ENCODE peak calls at places on chromosomes 12 and 14, in six cellular contexts. Z, V, D, F, H and M are unnamed samples.

GRCh38 chr12:10190558-10191388 is 11.9 kb downstream of the TMEM52B start:
- DNase-seq in Z (no peak), V (peak; percentile 57), D (peak; percentile 58), F (peak; percentile 51), H (peak; percentile 48), M (peak; percentile 21)

GRCh38 chr14:28571636-28572035 is 195.0 kb upstream of the FOXG1 start:
- DNase-seq in Z (no peak), V (peak; percentile 59), D (no peak), F (no peak), H (no peak), M (no peak)

GRCh38 chr14:32201196-32201815 is 539 bp upstream of the RNU6-7 start:
- DNase-seq in Z (peak; percentile 51), V (peak; percentile 66), D (peak; percentile 85), F (peak; percentile 86), H (peak; percentile 97), M (peak; percentile 65)

GRCh38 chr14:36952702-36953101 is 219.7 kb downstream of the SLC25A21 start:
- DNase-seq in Z (no peak), V (peak; percentile 84), D (no peak), F (no peak), H (no peak), M (no peak)

GRCh38 chr12:94806617-94807016 is 156.3 kb upstream of the TMCC3 start:
- DNase-seq in Z (no peak), V (no peak), D (no peak), F (no peak), H (no peak), M (no peak)

GRCh38 chr14:50007123-50007903 is 109.1 kb downstream of the VCPKMT start:
- DNase-seq in Z (no peak), V (no peak), D (no peak), F (no peak), H (no peak), M (no peak)

GRCh38 chr12:109693653-109694224 is 19.9 kb upstream of the FAM222A start:
- DNase-seq in Z (no peak), V (no peak), D (no peak), F (no peak), H (no peak), M (no peak)

GRCh38 chr12:51188359-51189051 is 15.6 kb upstream of the TFCP2 start:
- DNase-seq in Z (no peak), V (no peak), D (no peak), F (no peak), H (no peak), M (no peak)

GRCh38 chr12:122641976-122642375 is 61.2 kb downstream of the HCAR2 start:
- DNase-seq in Z (no peak), V (peak; percentile 15), D (no peak), F (no peak), H (no peak), M (no peak)

GRCh38 chr14:24578558-24578957 is 2.5 kb upstream of the CTSG start:
- DNase-seq in Z (no peak), V (no peak), D (no peak), F (no peak), H (no peak), M (no peak)

GRCh38 chr14:53109028-53109687 is 44.0 kb downstream of the DDHD1 start:
- DNase-seq in Z (peak; percentile 13), V (no peak), D (no peak), F (peak; percentile 50), H (no peak), M (no peak)

GRCh38 chr14:100393362-100393761 is 70.2 kb downstream of the SLC25A47 start:
- DNase-seq in Z (no peak), V (no peak), D (no peak), F (no peak), H (no peak), M (no peak)

GRCh38 chr14:42517786-42518530 is 911.3 kb downstream of the LRFN5 start:
- DNase-seq in Z (no peak), V (no peak), D (no peak), F (no peak), H (no peak), M (no peak)

GRCh38 chr14:35444104-35444503 is 39.6 kb upstream of the NFKBIA start:
- DNase-seq in Z (no peak), V (no peak), D (no peak), F (no peak), H (no peak), M (no peak)

GRCh38 chr12:52249041-52249461 is 16.0 kb downstream of the KRT7 start:
- DNase-seq in Z (no peak), V (no peak), D (peak; percentile 94), F (no peak), H (no peak), M (no peak)

GRCh38 chr12:49979061-49979586 is 6.4 kb downstream of the AQP6 start:
- DNase-seq in Z (no peak), V (no peak), D (no peak), F (no peak), H (no peak), M (no peak)

GRCh38 chr12:81128930-81129554 is 51.2 kb downstream of the ACSS3 start:
- DNase-seq in Z (no peak), V (peak; percentile 51), D (no peak), F (no peak), H (peak; percentile 31), M (peak; percentile 45)

GRCh38 chr14:71532349-71532748 is 399.9 kb upstream of the RGS6 start:
- DNase-seq in Z (no peak), V (peak; percentile 93), D (no peak), F (no peak), H (no peak), M (no peak)

GRCh38 chr12:132662901-132663755 is 24.0 kb downstream of the POLE start:
- DNase-seq in Z (no peak), V (no peak), D (no peak), F (no peak), H (no peak), M (no peak)

GRCh38 chr12:110533607-110534006 is 31.5 kb downstream of the RAD9B start:
- DNase-seq in Z (no peak), V (peak; percentile 50), D (no peak), F (no peak), H (no peak), M (no peak)

GRCh38 chr12:46299846-46300245 is 31.0 kb upstream of the SLC38A1 start:
- DNase-seq in Z (no peak), V (no peak), D (no peak), F (no peak), H (no peak), M (peak; percentile 14)

GRCh38 chr12:99810718-99811593 is 163.4 kb downstream of the GARIN6 start:
- DNase-seq in Z (no peak), V (peak; percentile 29), D (no peak), F (no peak), H (no peak), M (peak; percentile 73)

GRCh38 chr12:6752181-6752930 is 585 bp downstream of the MLF2 start:
- DNase-seq in Z (no peak), V (peak; percentile 60), D (peak; percentile 45), F (peak; percentile 53), H (peak; percentile 54), M (peak; percentile 29)

GRCh38 chr12:124032265-124032886 is 59.4 kb downstream of the ZNF664 start:
- DNase-seq in Z (no peak), V (peak; percentile 53), D (peak; percentile 45), F (peak; percentile 30), H (peak; percentile 38), M (peak; percentile 28)

GRCh38 chr12:119990382-119990874 is 1.4 kb downstream of the BICDL1 start:
- DNase-seq in Z (no peak), V (no peak), D (no peak), F (no peak), H (no peak), M (no peak)

GRCh38 chr12:65825573-65826512 is 1.6 kb downstream of the HMGA2 start:
- DNase-seq in Z (no peak), V (peak; percentile 63), D (no peak), F (peak; percentile 10), H (peak; percentile 67), M (no peak)

GRCh38 chr14:21652209-21652808 is 1.3 kb upstream of the OR4E2 start:
- DNase-seq in Z (no peak), V (no peak), D (no peak), F (no peak), H (no peak), M (no peak)

GRCh38 chr12:25675808-25676207 is 122.7 kb upstream of the LMNTD1 start:
- DNase-seq in Z (no peak), V (peak; percentile 42), D (no peak), F (no peak), H (no peak), M (no peak)

GRCh38 chr12:106251636-106252035 is 3.8 kb upstream of the CKAP4 start:
- DNase-seq in Z (no peak), V (peak; percentile 27), D (no peak), F (no peak), H (no peak), M (no peak)

GRCh38 chr12:12398026-12398859 is 41.4 kb downstream of the BORCS5 start:
- DNase-seq in Z (no peak), V (peak; percentile 98), D (peak; percentile 70), F (no peak), H (no peak), M (no peak)

GRCh38 chr14:75200451-75200850 is 24.0 kb upstream of the TMED10 start:
- DNase-seq in Z (no peak), V (no peak), D (peak; percentile 76), F (no peak), H (no peak), M (no peak)

GRCh38 chr14:75445958-75446357 is 18.1 kb downstream of the JDP2 start:
- DNase-seq in Z (no peak), V (no peak), D (no peak), F (no peak), H (no peak), M (no peak)

GRCh38 chr12:125395583-125396215 is 330.5 kb downstream of the AACS start:
- DNase-seq in Z (no peak), V (no peak), D (no peak), F (no peak), H (no peak), M (no peak)

GRCh38 chr14:91349481-91350074 is 68.0 kb downstream of the CCDC88C start:
- DNase-seq in Z (no peak), V (no peak), D (no peak), F (peak; percentile 72), H (no peak), M (no peak)

GRCh38 chr14:35257809-35258208 is 34.4 kb upstream of the PSMA6 start:
- DNase-seq in Z (no peak), V (peak; percentile 43), D (no peak), F (no peak), H (no peak), M (no peak)

GRCh38 chr12:124919646-124920352 is 5.3 kb upstream of the UBC start:
- DNase-seq in Z (no peak), V (peak; percentile 71), D (no peak), F (no peak), H (no peak), M (no peak)

GRCh38 chr14:21486640-21487087 is 9.7 kb downstream of the TOX4 start:
- DNase-seq in Z (no peak), V (peak; percentile 81), D (no peak), F (no peak), H (no peak), M (no peak)

GRCh38 chr14:38808734-38809455 is 294.1 kb downstream of the SEC23A start:
- DNase-seq in Z (no peak), V (no peak), D (no peak), F (peak; percentile 4), H (peak; percentile 33), M (no peak)

GRCh38 chr12:6215932-6216494 is 15.8 kb downstream of the CD9 start:
- DNase-seq in Z (no peak), V (peak; percentile 92), D (peak; percentile 98), F (no peak), H (peak; percentile 47), M (no peak)